ENCODE peak calls at places on chromosomes 3 and 15, in nine cellular contexts. Q, O, Y, Z, X, B, E, K and S are unnamed samples.

GRCh38 chr15:39058371-39059131 is 493.9 kb upstream of the RASGRP1 start:
- DNase-seq in Q (no peak), O (no peak), Y (no peak), Z (no peak), X (no peak), B (no peak), E (no peak), K (no peak), S (no peak)

GRCh38 chr3:28449398-28449797 is 100.8 kb upstream of the AZI2 start:
- DNase-seq in Q (no peak), O (no peak), Y (no peak), Z (no peak), X (no peak), B (no peak), E (no peak), K (no peak), S (no peak)

GRCh38 chr15:63985221-63986184 is 60.8 kb downstream of the DAPK2 start:
- DNase-seq in Q (no peak), O (peak), Y (no peak), Z (peak), X (peak), B (no peak), E (no peak), K (no peak), S (peak)

GRCh38 chr3:177345049-177345972 is 148.0 kb upstream of the TBL1XR1 start:
- DNase-seq in Q (peak), O (peak), Y (peak), Z (peak), X (peak), B (no peak), E (peak), K (peak), S (peak)

GRCh38 chr3:142873569-142873968 is 15.3 kb downstream of the PCOLCE2 start:
- DNase-seq in Q (no peak), O (no peak), Y (no peak), Z (no peak), X (no peak), B (no peak), E (no peak), K (no peak), S (no peak)

GRCh38 chr3:128804017-128804816 is 75.2 kb upstream of the ACAD9 start:
- DNase-seq in Q (peak), O (no peak), Y (peak), Z (no peak), X (no peak), B (no peak), E (peak), K (no peak), S (no peak)

GRCh38 chr3:129892486-129892856 is 1.0 kb downstream of the TMCC1 start:
- DNase-seq in Q (no peak), O (peak), Y (no peak), Z (no peak), X (no peak), B (no peak), E (peak), K (no peak), S (no peak)

GRCh38 chr3:62101488-62101887 is 271.9 kb downstream of the FEZF2 start:
- DNase-seq in Q (no peak), O (no peak), Y (no peak), Z (peak), X (no peak), B (no peak), E (no peak), K (no peak), S (no peak)

GRCh38 chr15:59251001-59251845 is 44.6 kb downstream of the LDHAL6B start:
- DNase-seq in Q (no peak), O (no peak), Y (no peak), Z (no peak), X (no peak), B (no peak), E (no peak), K (no peak), S (no peak)

GRCh38 chr15:48823706-48824105 is 12.8 kb upstream of the CEP152 start:
- DNase-seq in Q (no peak), O (no peak), Y (no peak), Z (no peak), X (no peak), B (no peak), E (no peak), K (no peak), S (no peak)

GRCh38 chr3:26308454-26308853 is 314.1 kb upstream of the LRRC3B start:
- DNase-seq in Q (no peak), O (no peak), Y (no peak), Z (no peak), X (no peak), B (no peak), E (no peak), K (no peak), S (no peak)

GRCh38 chr3:16460886-16461285 is 52.6 kb downstream of the RFTN1 start:
- DNase-seq in Q (no peak), O (no peak), Y (no peak), Z (no peak), X (no peak), B (no peak), E (no peak), K (no peak), S (no peak)

GRCh38 chr3:174775603-174776002 is 83.5 kb upstream of the NAALADL2 start:
- DNase-seq in Q (no peak), O (no peak), Y (no peak), Z (no peak), X (no peak), B (no peak), E (no peak), K (no peak), S (no peak)

GRCh38 chr15:58110999-58111717 is 27.0 kb upstream of the AQP9 start:
- DNase-seq in Q (no peak), O (no peak), Y (no peak), Z (no peak), X (no peak), B (no peak), E (no peak), K (no peak), S (no peak)

GRCh38 chr3:67946446-67946845 is 292.0 kb upstream of the SUCLG2 start:
- DNase-seq in Q (no peak), O (no peak), Y (peak), Z (no peak), X (no peak), B (no peak), E (no peak), K (no peak), S (no peak)

GRCh38 chr15:39213385-39213840 is 367.5 kb upstream of the THBS1 start:
- DNase-seq in Q (peak), O (peak), Y (peak), Z (no peak), X (peak), B (no peak), E (no peak), K (no peak), S (peak)